ENCODE peak calls at places on chromosome 9, in eight cellular contexts. One of them, this sample, is unnamed.
A peak's percentile ranks its signal among the peaks of the same experiment; 100 is the strongest.

GRCh38 chr9:133506653-133507038 is 18.1 kb downstream of the MYMK start:
- DNase-seq in heart right ventricle: no peak
- DNase-seq in amniotic stem cell: no peak
- DNase-seq in aorta: peak; percentile 81
- DNase-seq in AML-193: no peak
- DNase-seq in activated CD4-positive, CD25-positive, alpha-beta regulatory T cell treated with anti-CD3 and anti-CD28 coated beads, Interleukin-2, amount 50 U/mL, for 72 hours: no peak
- DNase-seq in NK-92 treated with Interleukin-12 subunit alpha and Interleukin-12 subunit beta, amount 100 ng/mL, for 24 hours: no peak
- DNase-seq in left cardiac atrium: peak; percentile 85
- DNase-seq in this sample: no peak

GRCh38 chr9:12723409-12724028 is 30.3 kb downstream of the TYRP1 start:
- DNase-seq in heart right ventricle: no peak
- DNase-seq in amniotic stem cell: no peak
- DNase-seq in aorta: no peak
- DNase-seq in AML-193: peak; percentile 35
- DNase-seq in activated CD4-positive, CD25-positive, alpha-beta regulatory T cell treated with anti-CD3 and anti-CD28 coated beads, Interleukin-2, amount 50 U/mL, for 72 hours: no peak
- DNase-seq in NK-92 treated with Interleukin-12 subunit alpha and Interleukin-12 subunit beta, amount 100 ng/mL, for 24 hours: no peak
- DNase-seq in left cardiac atrium: no peak
- DNase-seq in this sample: no peak

GRCh38 chr9:73148447-73148937 is 3.2 kb upstream of the ANXA1 start:
- DNase-seq in heart right ventricle: no peak
- DNase-seq in amniotic stem cell: no peak
- DNase-seq in aorta: no peak
- DNase-seq in AML-193: no peak
- DNase-seq in activated CD4-positive, CD25-positive, alpha-beta regulatory T cell treated with anti-CD3 and anti-CD28 coated beads, Interleukin-2, amount 50 U/mL, for 72 hours: no peak
- DNase-seq in NK-92 treated with Interleukin-12 subunit alpha and Interleukin-12 subunit beta, amount 100 ng/mL, for 24 hours: no peak
- DNase-seq in left cardiac atrium: no peak
- DNase-seq in this sample: no peak

GRCh38 chr9:20872340-20872977 is 159.0 kb downstream of the HACD4 start:
- DNase-seq in heart right ventricle: no peak
- DNase-seq in amniotic stem cell: peak; percentile 51
- DNase-seq in aorta: no peak
- DNase-seq in AML-193: peak; percentile 29
- DNase-seq in activated CD4-positive, CD25-positive, alpha-beta regulatory T cell treated with anti-CD3 and anti-CD28 coated beads, Interleukin-2, amount 50 U/mL, for 72 hours: no peak
- DNase-seq in NK-92 treated with Interleukin-12 subunit alpha and Interleukin-12 subunit beta, amount 100 ng/mL, for 24 hours: no peak
- DNase-seq in left cardiac atrium: no peak
- DNase-seq in this sample: no peak

GRCh38 chr9:117081641-117082317 is 333.1 kb downstream of the ASTN2 start:
- DNase-seq in heart right ventricle: no peak
- DNase-seq in amniotic stem cell: no peak
- DNase-seq in aorta: no peak
- DNase-seq in AML-193: no peak
- DNase-seq in activated CD4-positive, CD25-positive, alpha-beta regulatory T cell treated with anti-CD3 and anti-CD28 coated beads, Interleukin-2, amount 50 U/mL, for 72 hours: no peak
- DNase-seq in NK-92 treated with Interleukin-12 subunit alpha and Interleukin-12 subunit beta, amount 100 ng/mL, for 24 hours: no peak
- DNase-seq in left cardiac atrium: no peak
- DNase-seq in this sample: no peak

GRCh38 chr9:75071530-75072122 is 16.3 kb downstream of the NMRK1 start:
- DNase-seq in heart right ventricle: no peak
- DNase-seq in amniotic stem cell: no peak
- DNase-seq in aorta: no peak
- DNase-seq in AML-193: no peak
- DNase-seq in activated CD4-positive, CD25-positive, alpha-beta regulatory T cell treated with anti-CD3 and anti-CD28 coated beads, Interleukin-2, amount 50 U/mL, for 72 hours: peak; percentile 45
- DNase-seq in NK-92 treated with Interleukin-12 subunit alpha and Interleukin-12 subunit beta, amount 100 ng/mL, for 24 hours: no peak
- DNase-seq in left cardiac atrium: no peak
- DNase-seq in this sample: peak; percentile 40

GRCh38 chr9:133615101-133615896 is 6.1 kb upstream of the FAM163B start:
- DNase-seq in heart right ventricle: no peak
- DNase-seq in amniotic stem cell: no peak
- DNase-seq in aorta: no peak
- DNase-seq in AML-193: no peak
- DNase-seq in activated CD4-positive, CD25-positive, alpha-beta regulatory T cell treated with anti-CD3 and anti-CD28 coated beads, Interleukin-2, amount 50 U/mL, for 72 hours: no peak
- DNase-seq in NK-92 treated with Interleukin-12 subunit alpha and Interleukin-12 subunit beta, amount 100 ng/mL, for 24 hours: no peak
- DNase-seq in left cardiac atrium: no peak
- DNase-seq in this sample: no peak

GRCh38 chr9:93467462-93467861 is 14.1 kb upstream of the FAM120AOS start:
- DNase-seq in heart right ventricle: no peak
- DNase-seq in amniotic stem cell: no peak
- DNase-seq in aorta: no peak
- DNase-seq in AML-193: no peak
- DNase-seq in activated CD4-positive, CD25-positive, alpha-beta regulatory T cell treated with anti-CD3 and anti-CD28 coated beads, Interleukin-2, amount 50 U/mL, for 72 hours: no peak
- DNase-seq in NK-92 treated with Interleukin-12 subunit alpha and Interleukin-12 subunit beta, amount 100 ng/mL, for 24 hours: no peak
- DNase-seq in left cardiac atrium: no peak
- DNase-seq in this sample: no peak

GRCh38 chr9:128902351-128903078 is 18.3 kb upstream of the PHYHD1 start:
- DNase-seq in heart right ventricle: no peak
- DNase-seq in amniotic stem cell: no peak
- DNase-seq in aorta: peak; percentile 83
- DNase-seq in AML-193: no peak
- DNase-seq in activated CD4-positive, CD25-positive, alpha-beta regulatory T cell treated with anti-CD3 and anti-CD28 coated beads, Interleukin-2, amount 50 U/mL, for 72 hours: peak; percentile 76
- DNase-seq in NK-92 treated with Interleukin-12 subunit alpha and Interleukin-12 subunit beta, amount 100 ng/mL, for 24 hours: peak; percentile 62
- DNase-seq in left cardiac atrium: peak; percentile 64
- DNase-seq in this sample: peak; percentile 77

GRCh38 chr9:112097712-112098688 is 77.1 kb downstream of the SUSD1 start:
- DNase-seq in heart right ventricle: peak; percentile 54
- DNase-seq in amniotic stem cell: peak; percentile 22
- DNase-seq in aorta: peak; percentile 63
- DNase-seq in AML-193: peak; percentile 80
- DNase-seq in activated CD4-positive, CD25-positive, alpha-beta regulatory T cell treated with anti-CD3 and anti-CD28 coated beads, Interleukin-2, amount 50 U/mL, for 72 hours: peak; percentile 61
- DNase-seq in NK-92 treated with Interleukin-12 subunit alpha and Interleukin-12 subunit beta, amount 100 ng/mL, for 24 hours: no peak
- DNase-seq in left cardiac atrium: peak; percentile 53
- DNase-seq in this sample: peak; percentile 40

GRCh38 chr9:96150324-96151023 is 151.5 kb downstream of the HSD17B3 start:
- DNase-seq in heart right ventricle: no peak
- DNase-seq in amniotic stem cell: no peak
- DNase-seq in aorta: no peak
- DNase-seq in AML-193: peak; percentile 44
- DNase-seq in activated CD4-positive, CD25-positive, alpha-beta regulatory T cell treated with anti-CD3 and anti-CD28 coated beads, Interleukin-2, amount 50 U/mL, for 72 hours: peak; percentile 48
- DNase-seq in NK-92 treated with Interleukin-12 subunit alpha and Interleukin-12 subunit beta, amount 100 ng/mL, for 24 hours: peak; percentile 83
- DNase-seq in left cardiac atrium: no peak
- DNase-seq in this sample: no peak